ENCODE peak calls at places on chromosomes 5 and 9, in four cellular contexts. I is HepG2, C is HCT116, Z is K562. M is an unnamed sample.

GRCh38 chr9:98873535-98874432 is 66.3 kb downstream of the GALNT12 start:
- DNase-seq in I (no peak), C (no peak), Z (no peak), M (no peak)

GRCh38 chr9:83999141-83999918 is 18.7 kb downstream of the RMI1 start:
- DNase-seq in Z (no peak), C (no peak), I (no peak), M (peak)

GRCh38 chr9:126292736-126293521 is 33.7 kb upstream of the MVB12B start:
- DNase-seq in Z (no peak), I (no peak), C (no peak), M (no peak)

GRCh38 chr9:104386425-104387069 is 117.5 kb upstream of the OR13F1 start:
- DNase-seq in I (peak), Z (peak), C (peak), M (peak)

GRCh38 chr9:113738898-113739604 is 137.1 kb upstream of the ZNF618 start:
- DNase-seq in I (no peak), C (no peak), Z (no peak), M (no peak)

GRCh38 chr5:84816746-84817547 is 432.3 kb upstream of the EDIL3 start:
- DNase-seq in I (no peak), C (no peak), Z (no peak), M (no peak)

GRCh38 chr5:125478599-125478998 is 732.2 kb upstream of the ZNF608 start:
- DNase-seq in C (no peak), Z (no peak), I (no peak), M (no peak)

GRCh38 chr5:145908206-145908945 is 28.0 kb upstream of the SH3RF2 start:
- DNase-seq in C (peak), I (no peak), Z (no peak), M (no peak)

GRCh38 chr9:37372839-37373238 is 49.7 kb upstream of the GRHPR start:
- DNase-seq in Z (no peak), I (no peak), C (no peak), M (no peak)

GRCh38 chr5:151153300-151153699 is 4.3 kb downstream of the ANXA6 start:
- DNase-seq in C (no peak), I (no peak), Z (no peak), M (no peak)

GRCh38 chr9:90455316-90455715 is 187.3 kb downstream of the DIRAS2 start:
- DNase-seq in I (no peak), C (no peak), Z (no peak), M (no peak)

GRCh38 chr5:73617510-73618279 is 8.3 kb upstream of the ARHGEF28 start:
- DNase-seq in C (no peak), I (no peak), Z (no peak), M (peak)

GRCh38 chr9:137141050-137141810 is 2.3 kb downstream of the GRIN1 start:
- DNase-seq in I (no peak), Z (no peak), C (no peak), M (no peak)

GRCh38 chr9:8733096-8733954 is 933.7 kb upstream of the DMAC1 start:
- DNase-seq in C (no peak), Z (no peak), I (no peak), M (peak)

GRCh38 chr5:66793049-66793448 is 196.9 kb downstream of the MAST4 start:
- DNase-seq in Z (no peak), I (no peak), C (no peak), M (no peak)

GRCh38 chr9:133137451-133138231 is 16.6 kb upstream of the RALGDS start:
- DNase-seq in C (no peak), I (no peak), Z (peak), M (no peak)

GRCh38 chr5:79042188-79042587 is 27.3 kb downstream of the DMGDH start:
- DNase-seq in I (no peak), Z (no peak), C (no peak), M (no peak)

GRCh38 chr5:23763170-23763569 is 255.8 kb downstream of the PRDM9 start:
- DNase-seq in I (no peak), C (no peak), Z (no peak), M (no peak)

GRCh38 chr9:95073042-95073607 is 244.4 kb downstream of the FANCC start:
- DNase-seq in C (no peak), Z (peak), I (peak), M (no peak)

GRCh38 chr9:124742940-124743339 is 28.2 kb downstream of the NR6A1 start:
- DNase-seq in I (no peak), Z (peak), C (no peak), M (no peak)

GRCh38 chr5:179308563-179309382 is 36.5 kb downstream of the ADAMTS2 start:
- DNase-seq in I (no peak), C (no peak), Z (no peak), M (no peak)

GRCh38 chr5:102542064-102542463 is 43.3 kb upstream of the SLCO6A1 start:
- DNase-seq in Z (no peak), I (no peak), C (no peak), M (no peak)

GRCh38 chr9:88396836-88397577 is 8.8 kb downstream of the SPIN1 start:
- DNase-seq in I (no peak), C (no peak), Z (no peak), M (peak)

GRCh38 chr9:138024831-138025291 is 147.3 kb downstream of the CACNA1B start:
- DNase-seq in C (no peak), I (no peak), Z (no peak), M (no peak)

GRCh38 chr5:109921735-109922395 is 232.1 kb downstream of the MAN2A1 start:
- DNase-seq in C (no peak), Z (no peak), I (no peak), M (no peak)

GRCh38 chr5:112333236-112333850 is 85.7 kb downstream of the EPB41L4A start:
- DNase-seq in Z (no peak), C (no peak), I (no peak), M (peak)

GRCh38 chr9:86557063-86557766 is 203.0 kb upstream of the TUT7 start:
- DNase-seq in I (no peak), Z (no peak), C (no peak), M (no peak)

GRCh38 chr5:154753792-154754191 is 1.4 kb upstream of the LARP1 start:
- DNase-seq in C (no peak), I (no peak), Z (peak), M (peak)

GRCh38 chr5:73120222-73121108 is at the start of gene TMEM171:
- DNase-seq in Z (no peak), C (peak), I (no peak), M (peak)

GRCh38 chr9:114745108-114745848 is 60.6 kb downstream of the TNFSF15 start:
- DNase-seq in Z (no peak), C (no peak), I (no peak), M (peak)
- H2AFZ ChIP-seq in Z (no peak), C (no peak), I (no peak), M (peak)

DNA sequence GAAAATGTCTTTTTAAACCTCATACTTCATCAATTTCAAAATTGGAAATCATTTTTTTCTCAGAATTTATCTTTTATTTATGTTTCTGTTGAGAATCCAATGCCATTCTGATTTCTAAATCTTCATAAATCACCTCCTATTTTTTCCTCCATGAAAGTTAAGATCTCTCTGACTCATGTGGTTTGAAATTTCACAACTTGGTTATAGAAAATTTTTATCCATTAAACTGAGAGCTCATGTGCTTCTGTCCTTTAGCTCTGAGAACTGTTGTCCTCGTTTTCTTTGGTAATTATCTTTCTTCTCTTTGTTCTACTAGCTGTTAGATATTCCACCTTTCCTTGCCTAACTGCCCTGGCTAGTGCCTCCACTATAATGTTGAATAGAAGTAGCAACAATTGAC is 1.5 kb upstream of the RNF180 start:
- DNase-seq in Z (no peak), C (no peak), I (no peak), M (no peak)
- H3K9ac ChIP-seq in Z (no peak), C (no peak), I (no peak), M (no peak)

GRCh38 chr5:169650701-169651331 is 13.7 kb downstream of the DOCK2 start:
- DNase-seq in C (no peak), I (no peak), Z (peak), M (peak)
- TF ChIP-seq POLR2AphosphoS5 in C (no peak), I (no peak), Z (no peak), M (peak)

GRCh38 chr9:14674630-14675029 is 18.6 kb downstream of the ZDHHC21 start:
- DNase-seq in I (no peak), C (no peak), Z (no peak), M (no peak)

GRCh38 chr9:14671327-14671840 is 21.8 kb downstream of the ZDHHC21 start:
- DNase-seq in Z (no peak), I (no peak), C (no peak), M (no peak)

GRCh38 chr9:14670718-14671117 is 22.5 kb downstream of the ZDHHC21 start:
- DNase-seq in Z (no peak), C (no peak), I (no peak), M (peak)
- H2AFZ ChIP-seq in Z (no peak), C (no peak), I (no peak), M (no peak)

DNA sequence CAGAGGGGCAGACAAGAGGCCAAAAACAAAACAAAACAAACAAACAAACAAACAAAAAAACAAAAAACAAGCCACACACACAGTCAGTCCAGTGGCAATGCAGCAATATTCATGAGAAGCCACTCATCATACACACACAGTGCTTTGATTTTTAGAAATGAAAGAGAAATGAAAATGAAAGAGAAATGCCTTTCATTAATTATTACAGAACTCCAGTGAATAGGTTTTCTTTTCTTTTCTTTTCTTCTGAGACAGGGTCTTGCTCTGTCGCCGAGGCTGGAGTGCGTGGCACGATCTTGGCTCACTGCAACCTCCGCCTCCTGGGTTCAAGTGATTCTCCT is 36.9 kb downstream of the SPRY4 start:
- DNase-seq in Z (no peak), I (no peak), C (no peak), M (no peak)
- H3K9ac ChIP-seq in Z (no peak), I (no peak), C (no peak), M (peak)

M was measured in endothelial cell of umbilical vein.